ENCODE peak calls at places on chromosomes 5 and 9, in seven cellular contexts. B, K, H, N, Q, P and D are unnamed samples. For H3K27me3, the result is how much of the 10 kb centered on the place peaks cover.

GRCh38 chr5:93580387-93581100 is 475 bp downstream of the NR2F1-AS1 start:
- ATAC-seq in N (peak), H (peak), K (peak), Q (no peak), P (no peak), B (peak), D (no peak)

GRCh38 chr5:34717426-34718327 is 61.5 kb downstream of the RAI14 start:
- ATAC-seq in N (no peak), B (peak), K (no peak), Q (peak), P (no peak), H (peak), D (peak)

GRCh38 chr5:43411489-43411888 is 702 bp downstream of the CCL28 start:
- ATAC-seq in B (no peak), N (no peak), Q (no peak), P (no peak), H (no peak), K (no peak), D (no peak)

GRCh38 chr9:79577969-79578723 is 6.4 kb downstream of the TLE4 start:
- ATAC-seq in H (no peak), N (no peak), Q (no peak), P (no peak), K (no peak), B (peak), D (no peak)

GRCh38 chr5:132812949-132813598 is at the start of gene SOWAHA:
- ATAC-seq in B (no peak), N (peak), H (peak), Q (peak), P (no peak), K (peak), D (no peak)

GRCh38 chr9:99803694-99804093 is 18.0 kb upstream of the NR4A3 start:
- ATAC-seq in B (no peak), P (no peak), Q (no peak), N (no peak), K (no peak), H (no peak), D (no peak)

GRCh38 chr5:122354293-122354692 is 42.3 kb downstream of the SNCAIP start:
- ATAC-seq in K (no peak), B (no peak), H (no peak), N (no peak), P (no peak), Q (no peak), D (no peak)

GRCh38 chr5:29899583-29899982 is 1293.9 kb upstream of the CDH6 start:
- ATAC-seq in P (peak), B (no peak), K (no peak), Q (no peak), N (no peak), H (peak), D (no peak)

GRCh38 chr5:173618927-173619519 is 2.6 kb upstream of the BOD1 start:
- ATAC-seq in H (peak), P (no peak), K (no peak), B (no peak), N (no peak), Q (peak), D (no peak)

DNA sequence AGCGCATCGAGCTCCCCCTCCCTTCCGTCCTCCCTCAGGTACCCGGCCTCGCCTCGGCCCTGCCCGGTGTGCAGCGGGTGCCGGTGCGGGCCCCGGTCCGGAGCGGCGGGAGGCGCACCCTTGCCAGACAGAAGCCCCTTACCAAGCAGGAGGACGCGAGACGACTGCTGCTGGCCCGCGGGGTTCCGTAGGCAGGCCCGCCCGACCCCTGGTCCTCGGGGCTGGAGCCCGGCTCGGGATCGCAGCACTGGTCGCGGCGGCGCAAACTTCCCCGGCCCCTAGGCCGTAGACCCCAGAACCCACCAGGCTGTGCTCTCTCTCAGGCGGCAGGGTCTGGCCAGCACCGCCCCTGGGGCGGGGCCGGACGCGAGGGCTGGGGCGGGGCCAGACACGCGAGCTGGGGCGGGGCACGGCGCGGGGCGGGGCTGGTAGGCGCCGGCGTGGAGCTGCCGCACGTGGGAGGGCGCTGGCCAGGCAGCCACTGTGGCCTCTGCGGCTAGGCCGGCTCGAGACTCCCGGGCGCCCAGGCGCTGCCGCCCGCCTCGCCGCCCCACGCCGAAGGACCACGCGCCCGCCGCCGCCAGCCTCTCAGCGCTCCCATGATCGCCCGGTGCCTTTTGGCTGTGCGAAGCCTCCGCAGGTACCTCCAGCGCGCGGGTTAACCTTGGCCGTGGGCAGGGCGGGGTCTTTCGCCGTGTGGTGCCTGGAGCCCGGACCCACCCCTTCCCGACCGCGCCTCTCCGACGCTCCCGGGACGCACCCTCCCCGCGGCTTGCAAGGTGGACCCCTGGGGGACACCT is at the start of the genes NLN and SGTB:
- ATAC-seq in H (peak), B (peak), N (peak), K (peak), Q (peak), P (peak), D (peak)
- TF ChIP-seq POLR2A in H (peak), B (peak), N (peak), K (no peak), Q (no peak), P (peak), D (peak)

DNA sequence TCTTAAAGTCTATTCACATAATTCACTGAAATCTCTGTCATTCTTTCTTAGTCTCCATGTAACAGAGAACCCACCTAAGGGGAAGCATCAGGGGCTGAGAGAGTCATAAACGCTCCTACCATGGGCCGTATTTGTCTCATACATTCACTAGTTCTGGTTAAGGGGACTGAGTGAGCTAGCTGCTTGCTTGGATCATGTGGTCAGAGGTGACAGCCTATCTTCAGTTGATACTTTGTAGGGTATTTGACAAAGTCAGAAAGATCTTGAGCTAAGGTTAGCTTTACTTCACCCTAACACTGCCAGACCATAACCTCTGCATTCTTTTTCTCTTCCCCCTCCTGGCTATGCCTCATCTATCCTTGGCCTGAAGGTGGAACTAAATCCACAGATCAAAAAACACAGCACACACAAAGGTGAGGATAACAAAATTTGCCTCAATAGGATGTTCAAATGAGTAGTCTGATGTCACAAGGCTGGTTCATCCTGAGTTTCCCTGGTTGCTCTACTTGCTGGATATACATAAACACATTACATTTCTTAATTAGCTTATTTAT is 66.5 kb downstream of the MARCHF3 start:
- ATAC-seq in K (no peak), B (peak), N (peak), H (no peak), Q (no peak), P (peak), D (no peak)
- H3K4me3 ChIP-seq in K (no peak), B (no peak), N (no peak), H (no peak), Q (no peak), P (no peak), D (no peak)

GRCh38 chr5:2013301-2014057 is 130.8 kb upstream of the IRX4 start:
- ATAC-seq in B (peak), Q (no peak), N (no peak), H (no peak), P (no peak), K (no peak), D (no peak)
- H3K27me3 ChIP-seq in B (under half), Q (under half), N (under half), H (under half), P (under half), K (under half), D (under half)

GRCh38 chr5:134176523-134177196 is at the start of gene SKP1:
- ATAC-seq in H (peak), B (peak), P (peak), Q (peak), N (peak), K (peak), D (peak)
- TF ChIP-seq POLR2A in H (peak), B (peak), P (peak), Q (peak), N (peak), K (peak), D (peak)

DNA sequence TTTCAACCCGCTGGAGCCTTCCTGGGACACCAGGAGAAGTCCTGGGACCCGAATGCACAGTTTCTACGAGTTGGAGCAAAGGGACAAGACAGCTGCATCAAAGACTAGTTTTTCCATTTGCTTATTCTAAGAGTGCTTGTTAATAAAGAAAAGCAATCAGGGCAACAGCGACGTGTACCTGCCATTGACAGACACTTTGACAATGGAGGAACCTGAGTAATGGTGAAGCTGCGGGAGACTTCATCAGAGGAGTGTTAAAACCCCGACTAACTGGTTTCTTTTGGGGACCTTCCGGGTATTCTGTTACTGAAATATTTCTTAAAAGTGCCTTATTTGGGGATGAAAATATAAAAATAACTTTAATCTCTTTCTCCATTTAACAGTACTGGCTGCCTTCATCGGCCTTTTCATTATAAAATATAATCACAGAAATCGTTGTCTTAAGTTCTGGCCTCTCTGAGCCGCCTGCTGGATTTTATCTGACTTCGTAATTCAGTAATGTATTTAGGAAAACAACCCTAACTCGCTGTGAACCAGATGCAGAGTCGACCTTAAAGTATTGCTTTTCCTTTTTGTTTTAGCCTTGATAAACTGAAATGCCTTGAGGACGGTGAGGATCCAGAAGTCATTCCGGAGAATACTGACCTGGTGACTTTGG is 781 bp downstream of the SNAPC3 start:
- ATAC-seq in B (no peak), H (peak), N (peak), K (no peak), P (peak), Q (no peak), D (no peak)
- H3K4me3 ChIP-seq in B (peak), H (peak), N (peak), K (peak), P (peak), Q (peak), D (peak)

GRCh38 chr5:113404269-113404668 is 30.5 kb downstream of the TSSK1B start:
- ATAC-seq in P (no peak), B (no peak), H (peak), N (no peak), K (no peak), Q (no peak), D (no peak)
- H3K27me3 ChIP-seq in P (under half), B (under half), H (under half), N (under half), K (under half), Q (under half), D (under half)

GRCh38 chr9:128190516-128191405 is 611 bp downstream of the CIZ1 start:
- ATAC-seq in N (peak), Q (peak), P (peak), K (peak), H (peak), B (peak), D (peak)

GRCh38 chr9:128193469-128194096 is 2.2 kb upstream of the CIZ1 start:
- ATAC-seq in N (no peak), H (no peak), P (no peak), K (no peak), B (no peak), Q (no peak), D (no peak)

GRCh38 chr9:128190013-128190412 is 1.4 kb downstream of the CIZ1 start:
- ATAC-seq in N (peak), B (no peak), P (no peak), H (no peak), K (no peak), Q (no peak), D (no peak)

GRCh38 chr9:128191406-128192046 is at the start of gene CIZ1:
- ATAC-seq in H (peak), K (peak), P (peak), N (peak), Q (peak), B (peak), D (peak)

GRCh38 chr9:128192601-128193371 is 1.4 kb upstream of the CIZ1 start:
- ATAC-seq in K (peak), H (peak), N (no peak), P (peak), Q (peak), B (peak), D (peak)
- TF ChIP-seq POLR2A in K (no peak), H (peak), N (no peak), P (no peak), Q (no peak), B (peak), D (peak)

GRCh38 chr5:65037845-65038815 is 269.4 kb downstream of the CWC27 start:
- ATAC-seq in Q (no peak), N (no peak), P (peak), K (peak), B (peak), H (peak), D (no peak)

GRCh38 chr5:65034029-65034781 is 265.5 kb downstream of the CWC27 start:
- ATAC-seq in B (no peak), K (no peak), N (peak), H (peak), Q (no peak), P (no peak), D (no peak)

GRCh38 chr5:65035212-65036206 is 266.8 kb downstream of the CWC27 start:
- ATAC-seq in K (peak), B (peak), H (peak), Q (peak), N (peak), P (peak), D (peak)

GRCh38 chr5:65032250-65032649 is 263.5 kb downstream of the CWC27 start:
- ATAC-seq in H (no peak), N (no peak), Q (peak), K (no peak), P (no peak), B (no peak), D (peak)

DNA sequence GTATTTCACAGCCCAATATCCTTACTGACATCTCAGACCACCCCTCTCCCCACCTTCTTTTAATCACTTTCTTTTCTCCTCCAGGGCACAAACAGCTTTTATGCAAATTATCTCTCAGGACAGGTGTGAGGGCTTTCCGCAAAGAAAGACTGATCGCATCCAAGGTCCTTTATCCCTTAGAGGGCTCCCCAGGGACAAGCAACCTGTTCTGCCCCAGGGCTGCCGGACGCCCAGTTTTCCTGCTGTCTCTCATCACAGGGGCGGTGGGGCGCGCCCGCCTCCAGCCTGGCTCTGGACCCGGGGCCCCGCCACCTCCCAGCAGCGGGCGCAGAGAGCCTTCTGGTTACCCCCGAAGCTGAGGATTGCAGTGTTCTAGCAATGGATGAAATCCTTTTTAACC is 266.1 kb downstream of the CWC27 start:
- ATAC-seq in N (peak), B (no peak), K (no peak), Q (no peak), H (no peak), P (no peak), D (no peak)
- H3K4me3 ChIP-seq in N (peak), B (peak), K (peak), Q (no peak), H (no peak), P (peak), D (no peak)